ENCODE peak calls at places on chromosomes 6 and 20, in seven cellular contexts. One of them, this sample, is unnamed.

GRCh38 chr6:167770291-167770955 is 56.3 kb upstream of the AFDN start:
- DNase-seq in body of pancreas: no peak
- DNase-seq in suprapubic skin: peak; percentile 72
- DNase-seq in lower leg skin: no peak
- DNase-seq in A549: no peak
- DNase-seq in adrenal gland: no peak
- DNase-seq in heart left ventricle: no peak
- DNase-seq in this sample: no peak

GRCh38 chr6:12751694-12752304 is 35.2 kb downstream of the PHACTR1 start:
- DNase-seq in body of pancreas: peak; percentile 51
- DNase-seq in suprapubic skin: no peak
- DNase-seq in lower leg skin: no peak
- DNase-seq in A549: peak; percentile 14
- DNase-seq in adrenal gland: peak; percentile 32
- DNase-seq in heart left ventricle: peak; percentile 50
- DNase-seq in this sample: no peak

GRCh38 chr6:156884306-156884705 is 107.1 kb downstream of the ARID1B start:
- DNase-seq in body of pancreas: no peak
- DNase-seq in suprapubic skin: no peak
- DNase-seq in lower leg skin: no peak
- DNase-seq in A549: no peak
- DNase-seq in adrenal gland: no peak
- DNase-seq in heart left ventricle: no peak
- DNase-seq in this sample: no peak

GRCh38 chr6:29845405-29846006 is 17.9 kb downstream of the HLA-G start:
- DNase-seq in body of pancreas: no peak
- DNase-seq in suprapubic skin: no peak
- DNase-seq in lower leg skin: no peak
- DNase-seq in A549: peak; percentile 47
- DNase-seq in adrenal gland: no peak
- DNase-seq in heart left ventricle: no peak
- DNase-seq in this sample: no peak

GRCh38 chr20:17799575-17799974 is 99.8 kb downstream of the BANF2 start:
- DNase-seq in body of pancreas: no peak
- DNase-seq in suprapubic skin: no peak
- DNase-seq in lower leg skin: no peak
- DNase-seq in A549: no peak
- DNase-seq in adrenal gland: no peak
- DNase-seq in heart left ventricle: no peak
- DNase-seq in this sample: no peak

GRCh38 chr6:37131104-37131959 is 38.6 kb upstream of the PIM1 start:
- DNase-seq in body of pancreas: no peak
- DNase-seq in suprapubic skin: no peak
- DNase-seq in lower leg skin: no peak
- DNase-seq in A549: peak; percentile 88
- DNase-seq in adrenal gland: peak; percentile 44
- DNase-seq in heart left ventricle: peak; percentile 82
- DNase-seq in this sample: peak; percentile 64

GRCh38 chr6:105424177-105424783 is 21.4 kb upstream of the PREP start:
- DNase-seq in body of pancreas: peak; percentile 49
- DNase-seq in suprapubic skin: no peak
- DNase-seq in lower leg skin: no peak
- DNase-seq in A549: peak; percentile 53
- DNase-seq in adrenal gland: peak; percentile 39
- DNase-seq in heart left ventricle: no peak
- DNase-seq in this sample: peak; percentile 27

GRCh38 chr6:150492941-150493340 is 106.7 kb upstream of the PLEKHG1 start:
- DNase-seq in body of pancreas: no peak
- DNase-seq in suprapubic skin: no peak
- DNase-seq in lower leg skin: no peak
- DNase-seq in A549: peak; percentile 13
- DNase-seq in adrenal gland: no peak
- DNase-seq in heart left ventricle: no peak
- DNase-seq in this sample: no peak

GRCh38 chr6:35368038-35368887 is 25.9 kb downstream of the PPARD start:
- DNase-seq in body of pancreas: no peak
- DNase-seq in suprapubic skin: no peak
- DNase-seq in lower leg skin: no peak
- DNase-seq in A549: peak; percentile 55
- DNase-seq in adrenal gland: no peak
- DNase-seq in heart left ventricle: no peak
- DNase-seq in this sample: no peak

GRCh38 chr6:25980935-25981334 is 18.3 kb downstream of the TRIM38 start:
- DNase-seq in body of pancreas: no peak
- DNase-seq in suprapubic skin: no peak
- DNase-seq in lower leg skin: no peak
- DNase-seq in A549: no peak
- DNase-seq in adrenal gland: no peak
- DNase-seq in heart left ventricle: no peak
- DNase-seq in this sample: no peak

GRCh38 chr6:9307786-9308185 is 872.4 kb upstream of the SLC35B3 start:
- DNase-seq in body of pancreas: no peak
- DNase-seq in suprapubic skin: no peak
- DNase-seq in lower leg skin: no peak
- DNase-seq in A549: no peak
- DNase-seq in adrenal gland: no peak
- DNase-seq in heart left ventricle: no peak
- DNase-seq in this sample: no peak

GRCh38 chr6:127080081-127080480 is 38.4 kb upstream of the RSPO3 start:
- DNase-seq in body of pancreas: no peak
- DNase-seq in suprapubic skin: no peak
- DNase-seq in lower leg skin: no peak
- DNase-seq in A549: no peak
- DNase-seq in adrenal gland: no peak
- DNase-seq in heart left ventricle: no peak
- DNase-seq in this sample: no peak

GRCh38 chr6:30802731-30803130 is 58.4 kb upstream of the IER3 start:
- DNase-seq in body of pancreas: no peak
- DNase-seq in suprapubic skin: no peak
- DNase-seq in lower leg skin: no peak
- DNase-seq in A549: no peak
- DNase-seq in adrenal gland: no peak
- DNase-seq in heart left ventricle: no peak
- DNase-seq in this sample: no peak

GRCh38 chr6:42745083-42745637 is 743 bp downstream of the TBCC start:
- DNase-seq in body of pancreas: peak; percentile 36
- DNase-seq in suprapubic skin: no peak
- DNase-seq in lower leg skin: no peak
- DNase-seq in A549: peak; percentile 7
- DNase-seq in adrenal gland: peak; percentile 52
- DNase-seq in heart left ventricle: peak; percentile 22
- DNase-seq in this sample: peak; percentile 28

GRCh38 chr6:121504227-121504626 is 68.8 kb downstream of the GJA1 start:
- DNase-seq in body of pancreas: no peak
- DNase-seq in suprapubic skin: no peak
- DNase-seq in lower leg skin: no peak
- DNase-seq in A549: peak; percentile 94
- DNase-seq in adrenal gland: no peak
- DNase-seq in heart left ventricle: no peak
- DNase-seq in this sample: no peak

GRCh38 chr20:3107464-3108025 is 23.0 kb upstream of the AVP start:
- DNase-seq in body of pancreas: no peak
- DNase-seq in suprapubic skin: no peak
- DNase-seq in lower leg skin: no peak
- DNase-seq in A549: no peak
- DNase-seq in adrenal gland: no peak
- DNase-seq in heart left ventricle: no peak
- DNase-seq in this sample: no peak

GRCh38 chr6:138815797-138816528 is 20.1 kb downstream of the ECT2L start:
- DNase-seq in body of pancreas: no peak
- DNase-seq in suprapubic skin: no peak
- DNase-seq in lower leg skin: no peak
- DNase-seq in A549: peak; percentile 54
- DNase-seq in adrenal gland: no peak
- DNase-seq in heart left ventricle: no peak
- DNase-seq in this sample: no peak

DNA sequence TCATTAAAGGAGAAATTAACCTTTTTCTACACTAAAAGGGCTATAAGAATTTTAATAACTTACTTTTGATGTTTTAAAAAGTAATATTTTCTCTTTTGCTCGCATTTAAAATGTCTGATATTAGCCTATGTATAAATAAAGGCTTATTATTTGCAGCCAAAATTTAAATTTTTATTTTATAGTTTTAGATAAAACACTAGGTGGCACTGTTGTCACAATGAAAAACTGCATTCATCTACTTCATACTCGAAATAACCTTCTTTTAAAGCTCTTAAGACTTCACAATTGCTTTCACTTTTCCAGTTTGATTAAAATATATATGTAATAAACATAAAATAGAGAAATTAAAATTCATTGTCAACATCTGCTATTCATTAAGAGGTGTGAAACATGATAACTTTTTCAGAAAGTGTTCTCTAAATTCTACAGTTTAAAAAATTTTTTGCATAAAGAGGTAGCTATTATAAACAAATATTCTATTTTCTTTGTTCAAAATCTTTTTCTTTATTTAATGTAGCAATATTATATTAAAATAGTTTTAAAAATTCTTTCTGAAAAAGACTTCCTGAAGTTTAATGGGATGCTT is 78.8 kb upstream of the DEFB112 start:
- DNase-seq in body of pancreas: no peak
- DNase-seq in suprapubic skin: no peak
- DNase-seq in lower leg skin: no peak
- DNase-seq in A549: peak; percentile 1
- DNase-seq in adrenal gland: no peak
- DNase-seq in heart left ventricle: no peak
- DNase-seq in this sample: no peak
- TF ChIP-seq CTCF in body of pancreas: peak; percentile 16
- TF ChIP-seq CTCF in suprapubic skin: peak; percentile 6
- TF ChIP-seq CTCF in lower leg skin: no peak
- TF ChIP-seq CTCF in A549: peak; percentile 51
- TF ChIP-seq CTCF in adrenal gland: peak; percentile 65
- TF ChIP-seq CTCF in heart left ventricle: peak; percentile 62
- TF ChIP-seq CTCF in this sample: no peak

DNA sequence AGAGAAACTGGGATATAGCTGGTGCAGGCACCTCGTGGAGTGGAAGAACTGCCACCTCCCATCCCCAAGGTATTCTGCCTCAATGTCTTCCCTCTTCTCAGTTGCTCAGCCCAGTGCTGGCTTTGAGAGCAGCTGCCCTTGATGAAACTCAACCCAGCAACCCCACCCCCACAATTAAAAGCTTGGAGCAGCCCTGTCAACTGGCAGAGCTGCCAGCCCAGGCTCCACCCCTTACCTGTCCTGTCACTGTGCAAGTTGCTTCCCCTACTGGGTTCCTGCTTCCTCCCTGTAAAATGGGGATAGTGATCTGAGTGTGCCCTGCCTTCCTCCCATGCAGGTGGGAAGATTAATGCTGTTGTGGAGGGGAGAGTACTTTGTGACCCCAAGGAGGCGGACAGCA is 4.5 kb downstream of the TMEM63B start:
- DNase-seq in body of pancreas: no peak
- DNase-seq in suprapubic skin: no peak
- DNase-seq in lower leg skin: no peak
- DNase-seq in A549: no peak
- DNase-seq in adrenal gland: no peak
- DNase-seq in heart left ventricle: no peak
- DNase-seq in this sample: no peak
- TF ChIP-seq POLR2A in body of pancreas: no peak
- TF ChIP-seq POLR2A in suprapubic skin: no peak
- TF ChIP-seq POLR2A in lower leg skin: no peak
- TF ChIP-seq POLR2A in A549: no peak
- TF ChIP-seq POLR2A in adrenal gland: no peak
- TF ChIP-seq POLR2A in heart left ventricle: no peak
- TF ChIP-seq POLR2A in this sample: no peak

GRCh38 chr6:47772359-47772758 is 9.5 kb upstream of the OPN5 start:
- DNase-seq in body of pancreas: no peak
- DNase-seq in suprapubic skin: no peak
- DNase-seq in lower leg skin: no peak
- DNase-seq in A549: no peak
- DNase-seq in adrenal gland: no peak
- DNase-seq in heart left ventricle: no peak
- DNase-seq in this sample: no peak
- TF ChIP-seq CTCF in body of pancreas: no peak
- TF ChIP-seq CTCF in suprapubic skin: no peak
- TF ChIP-seq CTCF in lower leg skin: no peak
- TF ChIP-seq CTCF in A549: no peak
- TF ChIP-seq CTCF in adrenal gland: no peak
- TF ChIP-seq CTCF in heart left ventricle: no peak
- TF ChIP-seq CTCF in this sample: no peak

DNA sequence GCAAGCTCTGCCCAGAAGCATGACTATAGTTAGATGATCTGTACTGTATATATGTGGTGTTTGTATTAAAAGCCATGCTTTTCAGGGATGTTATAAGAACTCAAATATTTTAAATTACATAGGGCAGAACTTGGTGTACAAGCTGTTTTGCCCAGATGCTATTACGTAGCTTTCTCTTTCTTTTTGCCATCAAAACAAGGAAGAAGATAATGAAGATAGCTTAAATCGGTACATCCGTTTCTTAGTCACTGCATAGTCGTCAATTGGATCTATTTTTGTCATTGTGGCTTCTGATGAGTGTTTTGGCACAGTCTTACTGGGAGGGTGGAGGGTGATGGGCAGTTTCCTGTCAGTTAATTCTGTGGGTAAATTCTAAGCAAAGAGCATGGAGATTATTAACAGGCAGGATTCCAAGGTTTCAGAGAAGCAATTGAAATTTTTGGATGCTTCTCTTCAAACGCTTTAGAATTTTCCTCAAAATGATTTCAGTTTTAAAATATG is 649.1 kb upstream of the GJE1 start:
- DNase-seq in body of pancreas: no peak
- DNase-seq in suprapubic skin: no peak
- DNase-seq in lower leg skin: no peak
- DNase-seq in A549: peak; percentile 51
- DNase-seq in adrenal gland: peak; percentile 21
- DNase-seq in heart left ventricle: peak; percentile 51
- DNase-seq in this sample: no peak
- TF ChIP-seq POLR2A in body of pancreas: no peak
- TF ChIP-seq POLR2A in suprapubic skin: no peak
- TF ChIP-seq POLR2A in lower leg skin: no peak
- TF ChIP-seq POLR2A in A549: no peak
- TF ChIP-seq POLR2A in adrenal gland: no peak
- TF ChIP-seq POLR2A in heart left ventricle: no peak
- TF ChIP-seq POLR2A in this sample: no peak

GRCh38 chr6:3296113-3296512 is 37.4 kb downstream of the PSMG4 start:
- DNase-seq in body of pancreas: no peak
- DNase-seq in suprapubic skin: peak; percentile 32
- DNase-seq in lower leg skin: peak; percentile 66
- DNase-seq in A549: no peak
- DNase-seq in adrenal gland: peak; percentile 3
- DNase-seq in heart left ventricle: no peak
- DNase-seq in this sample: no peak
- TF ChIP-seq CTCF in body of pancreas: no peak
- TF ChIP-seq CTCF in suprapubic skin: no peak
- TF ChIP-seq CTCF in lower leg skin: no peak
- TF ChIP-seq CTCF in A549: no peak
- TF ChIP-seq CTCF in adrenal gland: no peak
- TF ChIP-seq CTCF in heart left ventricle: no peak
- TF ChIP-seq CTCF in this sample: no peak

DNA sequence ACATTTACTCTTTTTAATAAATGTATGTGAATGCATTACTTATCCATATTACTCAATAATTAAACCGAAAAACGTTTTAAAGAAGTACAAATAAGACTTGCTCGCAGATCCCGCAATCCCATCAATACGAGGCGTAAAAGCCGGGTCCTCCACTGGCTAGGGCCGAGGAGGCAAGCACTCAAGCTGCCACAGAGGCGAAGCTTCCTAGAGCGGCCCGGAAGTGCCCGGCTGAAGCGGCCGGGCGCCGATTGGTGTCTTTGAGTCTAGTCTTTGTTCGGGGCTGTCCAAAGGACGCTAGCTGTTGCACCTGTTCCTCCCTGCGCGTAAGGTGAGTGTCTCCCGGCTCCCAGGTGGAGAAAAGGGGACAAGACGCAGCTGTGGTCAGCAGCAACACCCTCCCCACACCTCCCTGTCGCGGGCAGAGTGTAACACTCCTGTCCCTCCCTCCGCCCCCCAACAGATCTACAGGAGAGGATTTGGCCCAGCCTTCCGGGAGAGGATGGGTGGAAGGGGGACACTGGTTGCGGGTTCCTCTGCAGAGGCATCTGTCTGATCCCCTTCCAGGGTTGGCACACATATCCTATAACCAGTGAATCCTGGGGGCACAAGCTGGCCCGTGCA is at the start of gene ZSCAN16:
- DNase-seq in body of pancreas: peak; percentile 83
- DNase-seq in suprapubic skin: peak; percentile 87
- DNase-seq in lower leg skin: peak; percentile 94
- DNase-seq in A549: peak; percentile 86
- DNase-seq in adrenal gland: peak; percentile 84
- DNase-seq in heart left ventricle: peak; percentile 89
- DNase-seq in this sample: peak; percentile 70
- TF ChIP-seq POLR2A in body of pancreas: peak; percentile 60
- TF ChIP-seq POLR2A in suprapubic skin: peak; percentile 23
- TF ChIP-seq POLR2A in lower leg skin: no peak
- TF ChIP-seq POLR2A in A549: peak; percentile 41
- TF ChIP-seq POLR2A in adrenal gland: no peak
- TF ChIP-seq POLR2A in heart left ventricle: no peak
- TF ChIP-seq POLR2A in this sample: no peak